ENCODE peak calls at places on chromosomes 5 and 9, in seven cellular contexts. D is AG08396; Y is AG04450; T is HT1080; H is IMR-90; B is stimulated activated CD4-positive, alpha-beta T cell treated with anti-CD3 and anti-CD28 coated beads, Interleukin-1b, Interleukin-23, amount 100 ng/mL, for 4 hours; L is activated CD8-positive, alpha-beta memory T cell treated with anti-CD3 and anti-CD28 coated beads for 4 hours. Z is an unnamed sample.

GRCh38 chr5:14268236-14268701 is 125.1 kb downstream of the TRIO start:
- DNase-seq in Y (no peak), B (no peak), T (peak; percentile 98), D (peak; percentile 48), L (no peak), H (peak; percentile 81), Z (no peak)

GRCh38 chr9:79759460-79759859 is 187.7 kb downstream of the TLE4 start:
- DNase-seq in D (no peak), H (no peak), B (no peak), Y (no peak), T (no peak), L (no peak), Z (no peak)

GRCh38 chr5:146369691-146370090 is 31.1 kb downstream of the POU4F3 start:
- DNase-seq in B (no peak), T (peak; percentile 77), Y (no peak), D (no peak), H (peak; percentile 53), L (no peak), Z (no peak)

GRCh38 chr5:154740957-154741356 is 14.2 kb upstream of the LARP1 start:
- DNase-seq in T (no peak), B (no peak), D (peak; percentile 39), L (no peak), Y (no peak), H (peak; percentile 49), Z (no peak)

GRCh38 chr5:75640826-75641225 is 29.6 kb downstream of the ANKDD1B start:
- DNase-seq in D (peak; percentile 26), T (no peak), B (no peak), H (peak; percentile 16), Y (no peak), L (no peak), Z (no peak)

GRCh38 chr5:139709587-139710369 is 61.6 kb downstream of the CXXC5 start:
- DNase-seq in D (no peak), B (no peak), L (no peak), T (no peak), Y (no peak), H (no peak), Z (no peak)

GRCh38 chr5:145827275-145827674 is 7.9 kb downstream of the PRELID2 start:
- DNase-seq in H (no peak), L (no peak), Y (no peak), D (no peak), B (no peak), T (no peak), Z (no peak)

GRCh38 chr9:16928179-16928945 is 57.9 kb upstream of the BNC2 start:
- DNase-seq in Y (no peak), B (no peak), T (peak; percentile 76), D (no peak), L (no peak), H (peak; percentile 35), Z (no peak)

GRCh38 chr5:41508696-41509398 is 1.6 kb downstream of the PLCXD3 start:
- DNase-seq in Y (no peak), T (no peak), B (no peak), L (no peak), D (no peak), H (no peak), Z (no peak)

GRCh38 chr5:171437286-171437821 is 17.9 kb downstream of the FGF18 start:
- DNase-seq in D (no peak), T (no peak), L (no peak), B (no peak), Y (no peak), H (no peak), Z (no peak)

GRCh38 chr5:153158608-153159007 is 331.9 kb upstream of the GRIA1 start:
- DNase-seq in B (no peak), H (no peak), L (no peak), Y (no peak), T (peak; percentile 47), D (no peak), Z (no peak)

GRCh38 chr5:133925866-133926488 is 42.4 kb downstream of the C5orf15 start:
- DNase-seq in L (no peak), B (no peak), D (no peak), T (peak; percentile 61), H (peak; percentile 15), Y (no peak), Z (no peak)

GRCh38 chr9:130421154-130421801 is 23.5 kb upstream of the ASS1 start:
- DNase-seq in B (no peak), Y (no peak), D (no peak), L (no peak), H (no peak), T (no peak), Z (no peak)

GRCh38 chr5:176948458-176948857 is 49.3 kb upstream of the HK3 start:
- DNase-seq in D (no peak), T (no peak), L (no peak), Y (no peak), H (no peak), B (no peak), Z (no peak)

Z was measured in SIG-M5.